ENCODE peak calls at places on chromosomes 4 and X, in ten cellular contexts. U is cardiac muscle cell, Z is HTR-8/SVneo, W is uterus, N is WTC11, O is B cell, H is NCI-H1930, B is NCI-H2107, J is NCI-H1105 treated with DMSO at 0.1 percent for 48 hours, I is GM23248. K is an unnamed sample.

GRCh38 chr4:151850751-151851150 is 89.9 kb upstream of the GATB start:
- DNase-seq in Z (no peak), B (no peak), I (peak), J (no peak), O (no peak), U (peak), H (no peak), N (no peak), W (no peak), K (no peak)

GRCh38 chr4:6688879-6689505 is 4.7 kb upstream of the S100P start:
- DNase-seq in O (no peak), J (no peak), I (peak), W (no peak), Z (peak), N (peak), H (no peak), U (peak), B (peak), K (no peak)

GRCh38 chr4:38154681-38155588 is 194.7 kb downstream of the PTTG2 start:
- DNase-seq in Z (no peak), N (no peak), O (peak), B (no peak), U (no peak), J (no peak), I (peak), H (no peak), W (no peak), K (peak)

GRCh38 chr4:17646693-17647092 is 32.3 kb downstream of the MED28 start:
- DNase-seq in N (no peak), Z (no peak), W (no peak), I (no peak), J (no peak), H (no peak), B (no peak), U (no peak), O (no peak), K (no peak)

GRCh38 chr4:137370699-137371098 is 161.6 kb downstream of the PCDH18 start:
- DNase-seq in B (no peak), O (no peak), N (no peak), I (no peak), W (no peak), J (no peak), H (no peak), U (no peak), Z (no peak), K (no peak)

GRCh38 chr4:155785828-155786227 is 27.0 kb downstream of the GUCY1B1 start:
- DNase-seq in O (no peak), B (no peak), N (no peak), H (no peak), I (no peak), U (no peak), Z (no peak), W (no peak), J (no peak), K (no peak)

GRCh38 chr4:153555730-153556440 is 89.7 kb downstream of the TMEM131L start:
- DNase-seq in Z (peak), O (no peak), B (no peak), I (peak), H (no peak), W (peak), U (peak), N (no peak), J (no peak), K (no peak)

GRCh38 chrX:136215559-136215958 is 35.6 kb downstream of the MAP7D3 start:
- DNase-seq in W (no peak), Z (no peak), H (no peak), I (peak), U (no peak), O (no peak), N (no peak), J (no peak), B (no peak), K (no peak)

GRCh38 chr4:131613824-131614216 is 1535.3 kb upstream of the PCDH10 start:
- DNase-seq in N (no peak), H (no peak), U (no peak), I (no peak), W (no peak), O (no peak), J (no peak), Z (no peak), B (no peak), K (no peak)

GRCh38 chr4:28146191-28146590 is 1285.5 kb downstream of the STIM2 start:
- DNase-seq in B (no peak), N (no peak), I (no peak), U (no peak), W (no peak), J (no peak), O (no peak), H (no peak), Z (no peak), K (no peak)

GRCh38 chrX:46477435-46477834 is 67.8 kb downstream of the ZNF674 start:
- DNase-seq in W (no peak), N (no peak), J (no peak), H (no peak), Z (no peak), U (peak), I (peak), O (no peak), B (no peak), K (no peak)

GRCh38 chrX:72230290-72230689 is 8.5 kb downstream of the ERCC6L start:
- DNase-seq in I (no peak), W (no peak), N (no peak), H (no peak), U (no peak), J (no peak), O (no peak), B (no peak), Z (no peak), K (no peak)

GRCh38 chr4:139767585-139767984 is 102.0 kb downstream of the MGST2 start:
- DNase-seq in I (no peak), O (no peak), N (no peak), U (no peak), W (no peak), H (no peak), J (no peak), B (no peak), Z (no peak), K (no peak)

GRCh38 chrX:50067435-50068292 is 133.1 kb downstream of the AKAP4 start:
- DNase-seq in H (peak), Z (no peak), W (no peak), U (peak), B (no peak), I (no peak), O (no peak), N (peak), J (peak), K (peak)

GRCh38 chr4:37641886-37642849 is 44.0 kb downstream of the RELL1 start:
- DNase-seq in W (no peak), J (no peak), B (no peak), N (no peak), U (no peak), O (no peak), I (no peak), H (no peak), Z (no peak), K (no peak)

GRCh38 chr4:59655996-59656395 is 1544.1 kb upstream of the ADGRL3 start:
- DNase-seq in J (no peak), H (no peak), I (no peak), U (no peak), B (no peak), W (no peak), O (no peak), N (no peak), Z (peak), K (no peak)

GRCh38 chr4:40055379-40055872 is 1.2 kb upstream of the N4BP2 start:
- DNase-seq in B (no peak), H (no peak), W (no peak), N (no peak), U (no peak), Z (no peak), I (no peak), O (no peak), J (peak), K (no peak)

GRCh38 chr4:1717129-1718094 is 3.7 kb downstream of the TMEM129 start:
- DNase-seq in Z (no peak), I (no peak), N (no peak), O (no peak), H (no peak), W (no peak), U (no peak), J (no peak), B (no peak), K (no peak)

GRCh38 chrX:3134316-3134715 is 93.0 kb downstream of the ARSF start:
- DNase-seq in N (no peak), W (no peak), Z (no peak), B (no peak), U (no peak), J (no peak), O (no peak), I (no peak), H (no peak), K (no peak)

GRCh38 chr4:19659131-19659530 is 592.6 kb upstream of the SLIT2 start:
- DNase-seq in H (no peak), J (no peak), Z (no peak), W (no peak), I (no peak), U (no peak), B (no peak), N (no peak), O (no peak), K (no peak)

GRCh38 chrX:24485976-24486680 is 21.0 kb downstream of the PDK3 start:
- DNase-seq in N (no peak), Z (no peak), B (no peak), U (no peak), H (no peak), I (no peak), W (no peak), J (no peak), O (no peak), K (no peak)

GRCh38 chr4:88523325-88524129 is at the start of gene PYURF:
- DNase-seq in B (peak), O (peak), N (peak), W (peak), U (peak), I (peak), J (peak), Z (peak), H (peak), K (peak)

GRCh38 chrX:139862208-139862607 is 70.6 kb downstream of the ATP11C start:
- DNase-seq in J (no peak), O (no peak), H (no peak), I (no peak), W (no peak), U (no peak), B (no peak), N (no peak), Z (no peak), K (no peak)

GRCh38 chr4:52837716-52838558 is 24.2 kb upstream of the RASL11B start:
- DNase-seq in B (no peak), N (no peak), H (no peak), W (no peak), I (peak), U (peak), Z (peak), J (peak), O (no peak), K (no peak)

GRCh38 chr4:119510750-119511149 is 117.9 kb downstream of the PDE5A start:
- DNase-seq in H (no peak), Z (no peak), U (peak), N (no peak), O (no peak), I (peak), W (no peak), J (no peak), B (no peak), K (no peak)

GRCh38 chr4:169861592-169861991 is 103.8 kb upstream of the HPF1 start:
- DNase-seq in J (no peak), Z (no peak), U (no peak), H (no peak), O (no peak), N (no peak), W (no peak), I (no peak), B (no peak), K (peak)

GRCh38 chr4:80037864-80038263 is 35.2 kb downstream of the ANTXR2 start:
- DNase-seq in U (no peak), I (no peak), J (no peak), W (no peak), H (no peak), Z (no peak), B (no peak), N (no peak), O (no peak), K (no peak)

GRCh38 chr4:114601304-114602052 is 2.9 kb downstream of the UGT8 start:
- DNase-seq in W (no peak), J (peak), Z (no peak), H (no peak), N (no peak), O (peak), U (no peak), I (no peak), B (no peak), K (peak)

GRCh38 chr4:78774395-78774794 is 1.8 kb upstream of the BMP2K start:
- DNase-seq in H (no peak), W (no peak), U (no peak), Z (no peak), J (no peak), N (no peak), I (no peak), O (no peak), B (no peak), K (no peak)